ENCODE peak calls at places on chromosomes 1 and 21, in seven cellular contexts. B is GM23338, A is endothelial cell of umbilical vein, W is Panc1, N is esophagus muscularis mucosa, X is transverse colon, Y is spleen. E is an unnamed sample. For H3K4me1, the result is how much of the 10 kb centered on the place peaks cover.

GRCh38 chr21:36641346-36641745 is 57.6 kb upstream of the SIM2 start:
- DNase-seq in B (no peak), A (no peak), W (no peak), N (no peak), X (no peak), Y (no peak), E (no peak)

GRCh38 chr21:42414928-42415769 is 11.4 kb downstream of the UBASH3A start:
- DNase-seq in B (no peak), A (peak), W (no peak), N (no peak), X (peak), Y (peak), E (no peak)

GRCh38 chr1:111140680-111140967 is 601 bp downstream of the CEPT1 start:
- DNase-seq in B (peak), A (peak), W (no peak), N (no peak), X (peak), Y (no peak), E (peak)

GRCh38 chr1:3885611-3886010 is 14.5 kb downstream of the C1orf174 start:
- DNase-seq in B (no peak), A (no peak), W (no peak), N (no peak), X (no peak), Y (peak), E (no peak)

GRCh38 chr1:236343246-236343862 is 50.7 kb upstream of the EDARADD start:
- DNase-seq in B (no peak), A (no peak), W (no peak), N (no peak), X (no peak), Y (no peak), E (no peak)

GRCh38 chr1:170593173-170593572 is 61.2 kb downstream of the GORAB start:
- DNase-seq in B (peak), A (no peak), W (no peak), N (no peak), X (no peak), Y (no peak), E (no peak)

GRCh38 chr1:182255494-182255893 is 136.1 kb downstream of the GLUL start:
- DNase-seq in B (no peak), A (no peak), W (no peak), N (no peak), X (no peak), Y (no peak), E (no peak)

GRCh38 chr1:48681476-48682305 is 95.0 kb downstream of the BEND5 start:
- DNase-seq in B (no peak), A (no peak), W (no peak), N (no peak), X (no peak), Y (no peak), E (no peak)

GRCh38 chr1:46517010-46517600 is 27.5 kb downstream of the DMBX1 start:
- DNase-seq in B (peak), A (no peak), W (no peak), N (no peak), X (peak), Y (peak), E (peak)

GRCh38 chr21:18155508-18156193 is 89.0 kb upstream of the CHODL start:
- DNase-seq in B (peak), A (peak), W (no peak), N (no peak), X (no peak), Y (no peak), E (no peak)

DNA sequence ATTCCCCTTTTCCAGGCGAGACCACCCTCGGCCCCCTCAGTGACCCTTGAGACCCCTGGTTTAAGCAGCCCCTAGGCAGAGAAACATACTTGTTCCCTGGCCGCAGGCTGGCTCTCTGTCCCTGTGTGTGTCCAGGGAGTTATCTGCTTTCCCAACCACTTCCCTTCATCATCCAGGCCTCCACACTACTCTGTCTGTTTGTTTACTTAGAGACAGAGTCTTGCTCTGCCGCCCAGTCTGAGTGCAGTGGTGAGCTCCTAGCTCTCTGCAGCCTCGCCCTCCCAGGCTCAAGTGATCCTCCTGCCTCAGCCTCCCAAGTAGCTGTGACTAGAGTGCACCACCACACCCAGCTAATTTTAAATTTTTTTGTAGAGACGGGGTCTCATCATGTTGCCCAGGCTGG is 5.8 kb upstream of the VWA1 start:
- DNase-seq in B (no peak), A (peak), W (no peak), N (no peak), X (no peak), Y (peak), E (no peak)
- H3K4me1 ChIP-seq in B (under half), A (under half), W (half or more), N (half or more), X (half or more), Y (under half), E (under half)

DNA sequence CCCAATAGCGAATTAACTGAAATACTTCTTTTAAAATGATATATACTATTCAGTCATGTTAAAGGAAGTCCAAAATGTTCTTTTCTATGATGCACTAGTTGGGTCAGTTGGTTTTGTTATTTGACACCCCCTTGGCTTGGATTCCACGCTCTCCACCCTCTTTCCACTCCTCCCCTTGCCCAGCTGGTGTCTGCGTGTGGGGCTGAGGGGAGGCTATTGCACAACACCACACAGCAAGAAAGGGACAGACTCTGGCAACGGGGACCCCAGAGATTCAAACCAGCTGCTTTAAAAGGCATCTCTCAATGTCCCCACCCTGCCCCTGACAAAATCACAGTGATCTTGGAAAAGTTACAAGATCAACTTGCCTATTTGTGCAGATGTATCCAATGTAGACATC is 394.3 kb downstream of the TGFB2 start:
- DNase-seq in B (no peak), A (no peak), W (no peak), N (no peak), X (peak), Y (no peak), E (no peak)
- TF ChIP-seq POLR2AphosphoS5 in B (no peak), A (no peak), W (no peak), N (peak), X (no peak), Y (no peak), E (no peak)

DNA sequence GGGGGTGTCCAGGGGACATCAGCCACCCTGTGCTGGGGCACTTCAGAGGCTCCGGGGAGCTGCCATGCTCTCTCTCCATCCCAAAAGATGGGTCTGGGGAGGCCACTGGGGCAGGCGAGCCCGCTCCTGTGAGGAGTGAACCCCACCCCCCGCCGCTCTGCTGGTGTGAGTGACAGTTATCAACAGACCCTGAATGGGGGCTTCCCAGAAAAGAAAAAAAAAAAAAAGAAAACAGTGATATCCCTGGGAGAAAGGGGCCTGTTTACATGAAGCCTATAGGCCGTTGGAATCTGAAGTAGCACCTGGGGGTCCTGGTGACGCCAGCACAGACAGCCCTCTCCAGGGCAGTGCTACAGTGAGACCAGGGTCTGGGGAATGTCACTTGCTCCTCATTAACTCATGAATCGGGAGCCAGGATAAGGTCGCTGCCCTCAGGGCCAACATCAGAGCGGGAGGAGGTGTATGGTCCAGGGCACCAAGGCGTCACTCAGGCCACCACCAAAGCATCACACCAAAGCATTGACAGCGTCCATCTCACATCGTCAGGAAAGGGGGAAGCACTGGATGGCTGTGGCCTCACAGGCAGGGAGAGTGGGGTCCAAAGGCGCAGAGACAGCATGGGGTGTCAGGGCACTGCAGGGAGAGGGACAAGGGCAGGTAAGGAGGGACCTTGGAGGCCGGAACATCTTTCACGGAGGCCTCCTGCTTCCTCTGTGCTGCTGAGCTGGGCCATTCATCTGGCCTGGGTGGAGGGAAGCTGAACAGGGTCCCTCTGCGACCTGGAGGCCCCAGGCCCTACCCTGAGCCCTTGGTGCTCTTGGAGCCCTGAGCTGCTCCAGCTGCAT is 8.4 kb upstream of the NPHP4 start:
- DNase-seq in B (no peak), A (no peak), W (no peak), N (no peak), X (no peak), Y (peak), E (no peak)
- H3K4me1 ChIP-seq in B (under half), A (under half), W (under half), N (under half), X (under half), Y (under half), E (under half)

GRCh38 chr21:25461730-25462129 is 145.6 kb downstream of the MRPL39 start:
- DNase-seq in B (no peak), A (peak), W (no peak), N (no peak), X (no peak), Y (no peak), E (no peak)

GRCh38 chr21:25464275-25464674 is 143.0 kb downstream of the MRPL39 start:
- DNase-seq in B (no peak), A (peak), W (no peak), N (no peak), X (no peak), Y (no peak), E (no peak)

GRCh38 chr21:25459993-25460392 is 147.3 kb downstream of the MRPL39 start:
- DNase-seq in B (no peak), A (no peak), W (no peak), N (no peak), X (no peak), Y (no peak), E (no peak)

GRCh38 chr21:25465263-25465662 is 142.0 kb downstream of the MRPL39 start:
- DNase-seq in B (no peak), A (no peak), W (no peak), N (no peak), X (no peak), Y (no peak), E (no peak)

GRCh38 chr21:25462517-25462971 is 144.7 kb downstream of the MRPL39 start:
- DNase-seq in B (no peak), A (peak), W (no peak), N (no peak), X (no peak), Y (no peak), E (no peak)
- TF ChIP-seq POLR2AphosphoS5 in B (no peak), A (no peak), W (no peak), N (no peak), X (no peak), Y (no peak), E (no peak)

GRCh38 chr1:85582687-85583354 is 2.3 kb downstream of the CCN1 start:
- DNase-seq in B (peak), A (peak), W (peak), N (peak), X (no peak), Y (no peak), E (no peak)

GRCh38 chr1:85579619-85580018 is 942 bp upstream of the CCN1 start:
- DNase-seq in B (peak), A (peak), W (peak), N (peak), X (no peak), Y (no peak), E (no peak)

GRCh38 chr1:85580046-85580411 is 532 bp upstream of the CCN1 start:
- DNase-seq in B (peak), A (no peak), W (peak), N (peak), X (no peak), Y (no peak), E (peak)

GRCh38 chr1:85581802-85582686 is 1.5 kb downstream of the CCN1 start:
- DNase-seq in B (peak), A (peak), W (peak), N (peak), X (peak), Y (no peak), E (peak)

DNA sequence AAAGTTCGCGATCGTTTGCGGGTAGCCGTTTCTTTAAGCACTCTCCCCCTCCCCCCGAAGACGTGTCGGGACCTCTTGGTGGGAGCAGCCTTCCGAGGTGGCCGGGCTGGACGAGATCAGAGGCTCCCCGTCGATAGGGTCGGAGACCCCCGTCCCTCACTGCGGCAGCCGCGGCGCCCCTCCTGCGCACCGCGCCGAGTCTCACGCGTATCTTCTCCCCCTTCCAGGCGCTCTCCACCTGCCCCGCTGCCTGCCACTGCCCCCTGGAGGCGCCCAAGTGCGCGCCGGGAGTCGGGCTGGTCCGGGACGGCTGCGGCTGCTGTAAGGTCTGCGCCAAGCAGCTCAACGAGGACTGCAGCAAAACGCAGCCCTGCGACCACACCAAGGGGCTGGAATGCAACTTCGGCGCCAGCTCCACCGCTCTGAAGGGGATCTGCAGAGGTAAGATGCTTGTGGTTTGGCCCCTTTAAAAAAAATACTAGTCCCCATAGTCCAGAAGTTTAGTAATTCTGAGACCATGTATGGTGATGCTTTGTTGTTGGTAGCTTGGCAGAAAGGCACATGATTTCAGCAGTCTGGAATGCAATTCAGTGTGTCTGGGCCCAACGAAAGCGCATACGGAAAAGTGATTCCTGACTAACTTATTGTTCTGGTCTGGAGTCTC is 709 bp downstream of the CCN1 start:
- DNase-seq in B (peak), A (peak), W (peak), N (peak), X (peak), Y (peak), E (peak)
- H3K4me1 ChIP-seq in B (under half), A (under half), W (half or more), N (half or more), X (under half), Y (under half), E (under half)

GRCh38 chr1:225485991-225486530 is 58.2 kb upstream of the LBR start:
- DNase-seq in B (no peak), A (no peak), W (no peak), N (no peak), X (no peak), Y (no peak), E (no peak)
- TF ChIP-seq POLR2AphosphoS5 in B (no peak), A (no peak), W (no peak), N (no peak), X (no peak), Y (no peak), E (no peak)

GRCh38 chr1:36149973-36150295 is 648 bp upstream of the TRAPPC3 start:
- DNase-seq in B (no peak), A (no peak), W (no peak), N (no peak), X (no peak), Y (no peak), E (no peak)

GRCh38 chr1:36151133-36151844 is 2.0 kb upstream of the TRAPPC3 start:
- DNase-seq in B (peak), A (no peak), W (no peak), N (no peak), X (no peak), Y (no peak), E (no peak)

GRCh38 chr1:36149237-36149972 is at the start of gene TRAPPC3:
- DNase-seq in B (peak), A (peak), W (peak), N (peak), X (peak), Y (peak), E (peak)

GRCh38 chr1:36151845-36152203 is 2.5 kb upstream of the TRAPPC3 start:
- DNase-seq in B (no peak), A (no peak), W (no peak), N (no peak), X (peak), Y (peak), E (no peak)

DNA sequence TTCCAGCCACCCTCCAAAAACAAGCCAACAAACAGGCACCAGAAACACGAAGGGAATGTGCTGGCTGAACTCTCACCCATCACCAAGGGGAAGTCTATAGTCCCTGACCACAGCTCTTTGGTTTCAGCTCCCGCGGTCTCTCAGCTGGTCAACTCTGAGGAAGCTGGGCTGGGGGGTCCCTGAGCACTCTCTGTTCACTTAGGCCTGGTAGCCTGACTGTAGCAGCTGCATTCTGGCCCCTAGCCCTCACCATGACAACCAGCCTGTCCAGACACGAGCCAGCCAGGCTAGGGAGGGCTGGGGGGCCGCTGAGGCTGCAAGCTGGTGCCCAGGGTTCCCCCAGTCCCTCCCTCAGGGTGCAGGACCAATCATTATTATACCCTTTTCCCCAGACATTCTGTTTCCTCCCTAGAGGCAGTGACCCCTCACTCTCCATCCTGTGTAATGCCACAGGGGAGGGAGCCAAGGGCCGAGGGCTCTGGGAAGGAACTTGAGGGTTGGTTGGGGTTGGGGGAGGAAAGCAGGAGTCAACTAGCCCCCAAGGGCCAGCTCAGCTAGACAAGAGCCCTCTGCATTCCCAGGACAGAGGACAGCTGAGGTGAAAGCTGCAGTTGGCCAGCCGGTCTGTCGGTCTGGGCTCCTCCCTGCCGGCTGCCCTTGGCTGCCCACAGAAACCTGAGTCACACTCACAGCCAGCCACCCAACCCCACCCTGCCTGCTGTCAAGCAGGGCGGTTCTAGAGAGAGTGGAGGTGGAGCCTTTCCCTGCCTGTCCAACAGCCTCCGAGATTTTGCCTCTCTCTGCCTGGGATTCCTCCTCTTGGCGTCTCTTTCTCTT is 1.2 kb upstream of the TRAPPC3 start:
- DNase-seq in B (peak), A (peak), W (peak), N (peak), X (peak), Y (peak), E (peak)
- H3K4me1 ChIP-seq in B (under half), A (under half), W (under half), N (half or more), X (half or more), Y (half or more), E (under half)

DNA sequence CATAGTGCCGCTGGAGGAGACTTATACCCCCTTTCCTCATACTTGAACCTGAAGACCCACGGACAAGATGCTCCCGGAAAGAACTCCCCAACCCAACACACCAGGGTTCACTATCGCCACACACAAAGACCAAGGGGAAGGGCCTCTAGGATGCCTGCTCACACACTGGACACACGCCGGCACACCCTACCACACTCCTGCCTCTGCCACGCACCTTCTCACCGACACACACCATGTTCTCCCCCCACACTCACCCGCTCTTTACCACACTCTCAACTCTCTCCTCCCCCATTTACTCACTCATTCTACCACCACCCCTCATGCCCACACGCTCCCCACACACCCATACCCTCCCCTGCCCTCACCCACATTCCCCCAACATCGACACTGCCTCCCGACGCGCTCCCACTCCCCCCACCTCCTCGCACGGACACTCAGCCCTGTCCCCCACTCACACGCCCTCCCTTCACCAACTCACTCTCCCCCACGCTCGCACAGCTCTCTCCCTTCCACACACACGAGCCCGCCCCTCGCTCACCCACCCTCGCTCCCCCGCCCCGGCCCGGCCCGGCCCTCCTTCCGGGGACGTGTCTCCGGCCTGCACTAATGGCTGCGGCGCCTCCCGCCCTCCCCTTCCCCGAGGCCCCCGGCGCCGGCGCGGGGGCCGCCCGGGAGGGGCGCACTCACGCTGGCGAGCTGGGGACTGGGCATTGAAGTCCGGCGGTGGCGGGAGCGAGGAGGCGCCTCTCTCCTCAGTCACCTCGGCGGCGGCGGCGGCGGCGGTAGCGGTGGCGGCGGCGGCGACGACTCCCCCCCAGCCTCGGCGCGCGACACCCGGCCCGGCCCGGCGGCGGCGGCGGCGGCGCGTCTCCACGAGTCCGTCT is 626 bp downstream of the PTP4A2 start:
- DNase-seq in B (peak), A (peak), W (no peak), N (peak), X (peak), Y (peak), E (peak)
- TF ChIP-seq POLR2AphosphoS5 in B (no peak), A (no peak), W (no peak), N (peak), X (no peak), Y (no peak), E (no peak)